ENCODE peak calls at places on chromosomes 4 and X, in six cellular contexts. M, S, A, X, V and W are unnamed samples.

GRCh38 chrX:39848900-39849299 is 248.9 kb downstream of the BCOR start:
- DNase-seq in M (no peak), S (no peak), A (peak), X (no peak), V (no peak), W (no peak)

GRCh38 chrX:24243692-24244091 is 70.2 kb downstream of the SUPT20HL2 start:
- DNase-seq in M (no peak), S (no peak), A (no peak), X (no peak), V (no peak), W (no peak)

GRCh38 chrX:129653985-129654651 is 638 bp downstream of the APLN start:
- DNase-seq in M (no peak), S (no peak), A (no peak), X (peak), V (no peak), W (peak)

GRCh38 chrX:3711331-3711917 is 2.0 kb downstream of the PRKX start:
- DNase-seq in M (no peak), S (no peak), A (no peak), X (no peak), V (no peak), W (peak)

GRCh38 chrX:45628041-45628440 is 427.4 kb upstream of the DIPK2B start:
- DNase-seq in M (no peak), S (no peak), A (no peak), X (no peak), V (no peak), W (no peak)

GRCh38 chr4:163113921-163114703 is 52.6 kb downstream of the NAF1 start:
- DNase-seq in M (no peak), S (no peak), A (no peak), X (no peak), V (no peak), W (no peak)

GRCh38 chr4:144894525-144894924 is 203.5 kb downstream of the ANAPC10 start:
- DNase-seq in M (no peak), S (no peak), A (peak), X (no peak), V (peak), W (no peak)

GRCh38 chrX:118545510-118545909 is 49.9 kb downstream of the DOCK11 start:
- DNase-seq in M (no peak), S (no peak), A (peak), X (no peak), V (no peak), W (no peak)

GRCh38 chr4:89752932-89753598 is 83.9 kb downstream of the SNCA start:
- DNase-seq in M (no peak), S (no peak), A (peak), X (no peak), V (no peak), W (no peak)

GRCh38 chr4:45467157-45467556 is 656.7 kb downstream of the GABRG1 start:
- DNase-seq in M (no peak), S (no peak), A (no peak), X (no peak), V (no peak), W (no peak)

GRCh38 chrX:1488141-1488540 is 35.4 kb upstream of the ASMTL start:
- DNase-seq in M (no peak), S (no peak), A (no peak), X (no peak), V (no peak), W (no peak)

GRCh38 chr4:89757154-89757723 is 79.7 kb downstream of the SNCA start:
- DNase-seq in M (no peak), S (no peak), A (no peak), X (no peak), V (no peak), W (no peak)

GRCh38 chrX:44843318-44843702 is 511 bp upstream of the DUSP21 start:
- DNase-seq in M (no peak), S (no peak), A (no peak), X (no peak), V (no peak), W (no peak)

GRCh38 chr4:6855692-6856297 is 53.8 kb upstream of the TBC1D14 start:
- DNase-seq in M (peak), S (no peak), A (peak), X (peak), V (no peak), W (no peak)

GRCh38 chr4:69775488-69775887 is 15.1 kb upstream of the SULT1B1 start:
- DNase-seq in M (no peak), S (no peak), A (no peak), X (no peak), V (no peak), W (no peak)

GRCh38 chrX:54811301-54811885 is 3.8 kb downstream of the MAGED2 start:
- DNase-seq in M (no peak), S (no peak), A (no peak), X (no peak), V (no peak), W (no peak)

GRCh38 chr4:112813790-112814189 is 176.8 kb downstream of the LARP7 start:
- DNase-seq in M (no peak), S (no peak), A (peak), X (no peak), V (no peak), W (no peak)

GRCh38 chr4:79682801-79683217 is 274.8 kb upstream of the GK2 start:
- DNase-seq in M (no peak), S (no peak), A (no peak), X (no peak), V (no peak), W (no peak)

GRCh38 chrX:153226344-153227190 is 47.5 kb downstream of the MAGEA1 start:
- DNase-seq in M (no peak), S (no peak), A (peak), X (no peak), V (no peak), W (peak)

GRCh38 chr4:183747931-183748664 is 89.0 kb downstream of the TRAPPC11 start:
- DNase-seq in M (no peak), S (peak), A (no peak), X (no peak), V (no peak), W (no peak)

GRCh38 chr4:127856485-127857447 is 23.9 kb upstream of the PLK4 start:
- DNase-seq in M (no peak), S (no peak), A (peak), X (no peak), V (no peak), W (no peak)

GRCh38 chr4:122826596-122827257 is at the start of gene FGF2:
- DNase-seq in M (no peak), S (peak), A (peak), X (peak), V (peak), W (peak)

GRCh38 chr4:5758741-5759140 is 47.7 kb downstream of the EVC start:
- DNase-seq in M (no peak), S (no peak), A (peak), X (peak), V (no peak), W (no peak)

GRCh38 chrX:37745835-37746234 is 34.0 kb upstream of the CYBB start:
- DNase-seq in M (no peak), S (no peak), A (no peak), X (no peak), V (no peak), W (no peak)

GRCh38 chr4:148007303-148007702 is 275.4 kb downstream of the ARHGAP10 start:
- DNase-seq in M (no peak), S (no peak), A (peak), X (peak), V (no peak), W (no peak)

GRCh38 chrX:154602226-154602625 is 16.9 kb downstream of the CTAG1B start:
- DNase-seq in M (no peak), S (peak), A (no peak), X (no peak), V (no peak), W (no peak)

GRCh38 chrX:43581167-43581566 is 74.9 kb upstream of the MAOA start:
- DNase-seq in M (no peak), S (peak), A (no peak), X (no peak), V (no peak), W (no peak)